ENCODE peak calls at places on chromosomes 5 and 9, in six cellular contexts. B is body of pancreas, I is HCT116, E is adrenal gland, P is transverse colon, G is heart left ventricle. Y is an unnamed sample.

GRCh38 chr9:129981180-129981907 is 61.6 kb downstream of the FNBP1 start:
- DNase-seq in I (no peak), B (peak; percentile 7), G (no peak), P (peak; percentile 39), E (peak; percentile 78), Y (no peak)

GRCh38 chr5:77984587-77984986 is 208.4 kb upstream of the TBCA start:
- DNase-seq in B (no peak), P (no peak), G (no peak), I (no peak), E (no peak), Y (no peak)

GRCh38 chr5:97478513-97478912 is 295.5 kb upstream of the RIOK2 start:
- DNase-seq in B (no peak), E (no peak), G (no peak), I (no peak), P (no peak), Y (no peak)

GRCh38 chr9:34522091-34522887 is 501 bp downstream of the ENHO start:
- DNase-seq in I (no peak), E (no peak), G (no peak), B (no peak), P (no peak), Y (no peak)

GRCh38 chr9:126215486-126215885 is 111.1 kb upstream of the MVB12B start:
- DNase-seq in P (no peak), B (no peak), I (no peak), G (no peak), E (no peak), Y (no peak)

GRCh38 chr9:136516191-136516654 is 29.6 kb downstream of the NOTCH1 start:
- DNase-seq in E (no peak), I (no peak), G (no peak), B (no peak), P (no peak), Y (no peak)

GRCh38 chr9:110640736-110641135 is 27.9 kb upstream of the MUSK start:
- DNase-seq in G (no peak), P (no peak), E (no peak), B (no peak), I (no peak), Y (no peak)

GRCh38 chr9:126672634-126673284 is 59.0 kb downstream of the LMX1B start:
- DNase-seq in I (no peak), E (no peak), G (no peak), P (no peak), B (no peak), Y (no peak)

GRCh38 chr9:113475031-113475430 is 11.5 kb downstream of the RGS3 start:
- DNase-seq in B (no peak), G (no peak), I (no peak), P (no peak), E (no peak), Y (no peak)

GRCh38 chr9:9961487-9961886 is 651.3 kb downstream of the PTPRD start:
- DNase-seq in B (peak; percentile 29), G (no peak), P (no peak), I (no peak), E (no peak), Y (no peak)

GRCh38 chr5:122259995-122260394 is 52.0 kb upstream of the SNCAIP start:
- DNase-seq in E (peak; percentile 45), G (no peak), B (no peak), P (no peak), I (no peak), Y (no peak)

GRCh38 chr5:146562461-146562860 is 46.5 kb upstream of the GPR151 start:
- DNase-seq in G (no peak), P (no peak), E (no peak), I (no peak), B (no peak), Y (no peak)

GRCh38 chr5:170159101-170159698 is 53.5 kb downstream of the FOXI1 start:
- DNase-seq in E (no peak), I (no peak), P (no peak), B (no peak), G (no peak), Y (no peak)

GRCh38 chr5:14374100-14374499 is 207.5 kb upstream of the OTULINL start:
- DNase-seq in E (no peak), G (no peak), P (no peak), B (peak; percentile 73), I (no peak), Y (no peak)

GRCh38 chr5:81140942-81141341 is 92.2 kb upstream of the CKMT2 start:
- DNase-seq in P (no peak), B (peak; percentile 21), E (peak; percentile 44), I (no peak), G (no peak), Y (no peak)

GRCh38 chr5:132013006-132013689 is 1.7 kb upstream of the ACSL6 start:
- DNase-seq in I (no peak), P (peak; percentile 2), G (peak; percentile 56), E (no peak), B (no peak), Y (no peak)

GRCh38 chr5:179821298-179822058 is 773 bp downstream of the SQSTM1 start:
- DNase-seq in B (peak; percentile 98), I (peak; percentile 81), E (peak; percentile 98), G (peak; percentile 97), P (peak; percentile 97), Y (peak; percentile 94)

GRCh38 chr9:126275386-126276001 is 51.1 kb upstream of the MVB12B start:
- DNase-seq in I (no peak), G (no peak), B (peak; percentile 29), E (peak; percentile 46), P (no peak), Y (no peak)

GRCh38 chr9:103397868-103398600 is 402.9 kb downstream of the CYLC2 start:
- DNase-seq in B (peak; percentile 66), I (peak; percentile 7), E (peak; percentile 56), G (no peak), P (peak; percentile 25), Y (no peak)

GRCh38 chr9:38117646-38118045 is 48.6 kb upstream of the SHB start:
- DNase-seq in E (no peak), G (no peak), P (no peak), B (no peak), I (no peak), Y (no peak)

GRCh38 chr9:1978941-1979340 is 36.2 kb upstream of the SMARCA2 start:
- DNase-seq in I (no peak), G (no peak), P (no peak), E (no peak), B (peak; percentile 65), Y (no peak)

GRCh38 chr5:93587919-93588585 is 5.0 kb downstream of the NR2F1 start:
- DNase-seq in P (no peak), G (no peak), B (no peak), E (no peak), I (no peak), Y (no peak)

GRCh38 chr9:129500863-129501770 is 119.8 kb downstream of the C9orf50 start:
- DNase-seq in G (no peak), B (no peak), P (no peak), I (no peak), E (no peak), Y (no peak)

GRCh38 chr9:88533951-88534455 is 975 bp upstream of the NXNL2 start:
- DNase-seq in P (peak; percentile 17), G (no peak), B (peak; percentile 34), I (no peak), E (no peak), Y (no peak)

GRCh38 chr9:88532320-88532719 is 2.7 kb upstream of the NXNL2 start:
- DNase-seq in E (peak; percentile 29), I (no peak), B (no peak), G (no peak), P (no peak), Y (no peak)

GRCh38 chr9:88535932-88536324 is 950 bp downstream of the NXNL2 start:
- DNase-seq in G (peak; percentile 67), I (no peak), P (no peak), B (no peak), E (peak; percentile 35), Y (no peak)

GRCh38 chr9:88535226-88535931 is 401 bp downstream of the NXNL2 start:
- DNase-seq in E (no peak), G (peak; percentile 66), I (no peak), P (peak; percentile 29), B (peak; percentile 55), Y (no peak)

DNA sequence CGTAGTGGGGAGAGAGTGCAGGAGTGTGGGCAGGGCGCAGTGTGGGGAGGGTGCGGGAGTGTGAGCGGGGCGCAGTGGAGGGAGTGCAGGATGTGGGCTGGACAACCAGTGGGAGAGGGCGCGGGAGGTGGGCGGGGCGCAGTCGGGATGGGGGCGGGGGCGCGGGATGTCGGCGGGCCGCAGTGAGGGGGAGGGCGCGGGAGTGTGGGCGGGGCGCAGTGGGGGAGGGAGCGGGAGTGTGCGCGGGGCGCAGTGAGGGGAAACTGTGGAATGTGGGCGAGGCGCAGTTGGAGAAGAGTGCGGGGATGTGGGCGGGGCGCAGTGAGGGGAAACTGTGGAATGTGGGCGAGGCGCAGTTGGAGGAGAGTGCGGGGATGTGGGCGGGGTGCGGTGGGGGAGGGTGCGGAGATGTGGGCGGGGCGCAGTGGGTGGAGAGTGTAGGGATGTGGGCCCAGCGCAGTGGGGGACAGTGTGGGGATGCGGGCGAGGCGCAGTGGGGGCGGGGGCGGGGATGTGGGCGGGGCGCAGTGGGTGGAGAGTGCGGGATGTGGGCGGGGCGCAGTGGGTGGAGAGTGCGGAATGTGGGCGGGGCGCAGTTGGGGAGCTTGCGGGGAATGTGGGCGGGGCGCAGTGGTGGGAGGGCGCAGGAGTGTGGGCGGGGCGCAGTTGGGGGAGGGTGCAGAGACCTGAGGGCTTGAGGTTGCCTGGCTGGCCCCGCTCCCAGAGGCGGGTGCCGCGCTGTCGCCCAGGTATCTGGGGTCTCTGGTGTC is at the start of gene NXNL2:
- DNase-seq in P (peak; percentile 78), G (peak; percentile 87), B (peak; percentile 78), I (peak; percentile 64), E (peak; percentile 53), Y (no peak)
- H3K4me1 ChIP-seq in P (peaks cover 21% of the 10 kb centered on the region), G (peaks cover 14% of the 10 kb centered on the region), B (peaks cover 40% of the 10 kb centered on the region), I (peaks cover 23% of the 10 kb centered on the region), E (peaks cover 9% of the 10 kb centered on the region), Y (peaks cover 13% of the 10 kb centered on the region)

DNA sequence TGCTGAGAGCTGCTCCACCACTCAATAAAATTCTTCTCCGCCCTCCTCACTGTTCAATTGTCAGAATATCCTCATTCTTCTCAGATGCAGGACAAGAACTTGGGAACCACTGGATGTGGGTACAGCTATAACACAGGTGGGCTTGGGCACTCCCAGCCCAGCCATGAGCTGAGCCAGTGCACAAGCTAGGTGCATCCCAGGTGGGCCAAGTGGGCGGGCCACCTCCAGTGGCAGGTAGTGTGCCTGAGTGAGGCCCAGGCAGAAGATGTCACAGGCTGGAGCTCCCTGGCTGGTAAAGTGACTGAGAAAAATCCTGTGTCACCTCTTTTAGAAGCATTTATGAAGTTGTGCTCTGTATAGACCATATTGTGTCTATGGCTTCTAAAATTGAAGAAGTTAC is 501.6 kb upstream of the TYRP1 start:
- DNase-seq in P (no peak), B (no peak), E (no peak), G (no peak), I (no peak), Y (no peak)
- H3K9me3 ChIP-seq in P (no peaks in the 10 kb centered on the region), B (no peaks in the 10 kb centered on the region), E (no peaks in the 10 kb centered on the region), G (no peaks in the 10 kb centered on the region), I (peaks cover 6% of the 10 kb centered on the region), Y (no peaks in the 10 kb centered on the region)

DNA sequence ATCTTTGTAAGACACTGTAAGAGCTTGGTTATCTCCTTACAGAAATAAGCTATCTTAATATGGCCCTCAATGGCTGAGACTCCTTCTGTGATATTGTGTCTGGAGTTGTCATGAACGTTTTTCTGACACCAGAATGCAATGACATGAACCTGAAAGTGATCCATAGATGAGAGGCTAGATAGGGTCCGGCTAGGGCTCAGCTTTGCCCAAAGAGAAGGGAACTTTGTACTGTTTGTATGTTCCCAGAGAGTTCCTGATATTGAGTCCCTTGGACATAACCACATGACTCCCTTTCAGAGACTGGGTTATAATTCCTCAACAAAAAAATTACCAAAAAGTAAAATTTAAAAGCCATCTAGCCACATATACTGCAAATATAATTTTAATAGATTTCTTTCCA is 575.8 kb upstream of the CLINT1 start:
- DNase-seq in P (no peak), I (no peak), E (no peak), G (no peak), B (no peak), Y (no peak)
- H3K27ac ChIP-seq in P (no peak overlapping the region), I (no peak overlapping the region), E (no peak overlapping the region), G (no peak overlapping the region), B (no peak overlapping the region), Y (no peak overlapping the region)

GRCh38 chr5:141524604-141525597 is 36.0 kb downstream of the PCDHGC5 start:
- DNase-seq in I (peak; percentile 88), P (peak; percentile 87), G (peak; percentile 90), B (peak; percentile 85), E (peak; percentile 95), Y (peak; percentile 41)
- H3K4me1 ChIP-seq in I (peaks cover 35% of the 10 kb centered on the region), P (peaks cover 69% of the 10 kb centered on the region), G (peaks cover 61% of the 10 kb centered on the region), B (peaks cover 51% of the 10 kb centered on the region), E (peaks cover 61% of the 10 kb centered on the region), Y (no peaks in the 10 kb centered on the region)

Y was measured in CD8-positive, alpha-beta memory T cell.